ENCODE peak calls at places on chromosomes 12 and 14, in nine cellular contexts. E is Panc1, U is epithelial cell of proximal tubule, S is choroid plexus epithelial cell, D is progenitor cell of endocrine pancreas, J is GM12865, H is neural crest cell, Z is glutamatergic neuron, C is pancreas. A is an unnamed sample.

GRCh38 chr12:102300824-102301461 is 103.3 kb upstream of the PMCH start:
- DNase-seq in E (peak; percentile 4), U (peak; percentile 31), S (peak; percentile 79), D (no peak), J (peak; percentile 81), H (no peak), Z (no peak), C (peak; percentile 18), A (peak; percentile 33)

GRCh38 chr12:52155048-52155868 is 36.6 kb downstream of the KRT80 start:
- DNase-seq in E (no peak), U (no peak), S (peak; percentile 71), D (no peak), J (peak; percentile 23), H (no peak), Z (no peak), C (no peak), A (no peak)

GRCh38 chr14:104973215-104974145 is 4.7 kb downstream of the AHNAK2 start:
- DNase-seq in E (peak; percentile 89), U (peak; percentile 79), S (peak; percentile 91), D (no peak), J (no peak), H (no peak), Z (peak; percentile 22), C (peak; percentile 62), A (no peak)

GRCh38 chr12:68958337-68958736 is 25.4 kb upstream of the CPM start:
- DNase-seq in E (no peak), U (no peak), S (no peak), D (no peak), J (peak; percentile 57), H (no peak), Z (no peak), C (no peak), A (peak; percentile 71)

GRCh38 chr12:12685305-12685704 is 10.7 kb downstream of the GPR19 start:
- DNase-seq in E (no peak), U (no peak), S (no peak), D (no peak), J (no peak), H (peak; percentile 40), Z (peak; percentile 38), C (no peak), A (no peak)

GRCh38 chr12:52798671-52799497 is 3.0 kb upstream of the KRT3 start:
- DNase-seq in E (peak; percentile 15), U (peak; percentile 67), S (peak; percentile 30), D (no peak), J (no peak), H (no peak), Z (no peak), C (no peak), A (no peak)

GRCh38 chr14:29030970-29031369 is 264.4 kb downstream of the FOXG1 start:
- DNase-seq in E (no peak), U (no peak), S (no peak), D (no peak), J (no peak), H (no peak), Z (no peak), C (no peak), A (no peak)

GRCh38 chr12:10374624-10375018 is 15.2 kb downstream of the KLRK1 start:
- DNase-seq in E (no peak), U (no peak), S (no peak), D (no peak), J (no peak), H (no peak), Z (no peak), C (no peak), A (no peak)

GRCh38 chr12:27703720-27704452 is 6.7 kb upstream of the MRPS35 start:
- DNase-seq in E (peak; percentile 96), U (peak; percentile 61), S (peak; percentile 95), D (peak; percentile 64), J (peak; percentile 79), H (peak; percentile 78), Z (peak; percentile 78), C (peak; percentile 78), A (peak; percentile 89)

GRCh38 chr14:96811265-96811664 is 14.1 kb downstream of the VRK1 start:
- DNase-seq in E (no peak), U (no peak), S (peak; percentile 54), D (no peak), J (no peak), H (no peak), Z (no peak), C (no peak), A (no peak)

GRCh38 chr12:67911789-67912188 is 77.5 kb upstream of the IFNG-AS1 start:
- DNase-seq in E (no peak), U (no peak), S (no peak), D (no peak), J (no peak), H (no peak), Z (no peak), C (no peak), A (no peak)

GRCh38 chr12:48031135-48031960 is 27.1 kb upstream of the COL2A1 start:
- DNase-seq in E (no peak), U (no peak), S (no peak), D (no peak), J (no peak), H (no peak), Z (no peak), C (no peak), A (no peak)

GRCh38 chr14:103512701-103513611 is 9.7 kb downstream of the CKB start:
- DNase-seq in E (no peak), U (no peak), S (peak; percentile 36), D (no peak), J (no peak), H (no peak), Z (no peak), C (peak; percentile 67), A (no peak)

GRCh38 chr12:24153041-24153440 is 203.6 kb upstream of the SOX5 start:
- DNase-seq in E (no peak), U (no peak), S (no peak), D (no peak), J (no peak), H (no peak), Z (no peak), C (no peak), A (no peak)

GRCh38 chr12:69435644-69436043 is 34.5 kb upstream of the FRS2 start:
- DNase-seq in E (no peak), U (no peak), S (no peak), D (no peak), J (no peak), H (no peak), Z (no peak), C (no peak), A (no peak)

DNA sequence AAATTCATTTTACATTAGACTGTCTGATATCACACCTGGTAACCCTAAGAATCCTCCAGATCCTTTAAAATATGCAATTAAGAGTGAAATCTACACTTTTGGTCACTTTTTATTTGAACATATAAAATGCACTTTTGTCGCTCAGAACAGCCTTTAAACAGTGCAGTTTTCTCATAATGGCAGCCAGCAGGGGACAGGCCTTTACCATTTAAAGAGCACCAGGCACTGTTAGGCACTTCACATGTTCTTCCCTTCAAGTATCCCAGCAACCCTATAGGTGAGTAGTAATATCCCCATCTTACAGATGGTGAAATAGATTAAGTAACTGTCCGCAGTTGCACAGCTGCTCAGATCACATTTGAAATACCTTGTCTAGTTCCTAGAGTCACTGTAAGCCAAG is 11.3 kb upstream of the SAMD4A start:
- DNase-seq in E (no peak), U (no peak), S (no peak), D (no peak), J (no peak), H (no peak), Z (no peak), C (no peak), A (no peak)
- TF ChIP-seq CTCF in E (peak; percentile 29), U (peak; percentile 22), S (no peak), D (no peak), J (no peak), H (peak; percentile 30), Z (no peak), C (no peak), A (no peak)

GRCh38 chr14:24394275-24394674 is 4.5 kb upstream of the NYNRIN start:
- DNase-seq in E (no peak), U (no peak), S (no peak), D (no peak), J (no peak), H (no peak), Z (no peak), C (no peak), A (no peak)
- TF ChIP-seq CTCF in E (no peak), U (no peak), S (no peak), D (no peak), J (no peak), H (no peak), Z (no peak), C (no peak), A (no peak)

GRCh38 chr12:110906088-110906487 is 14.3 kb downstream of the MYL2 start:
- DNase-seq in E (no peak), U (no peak), S (no peak), D (no peak), J (peak; percentile 76), H (no peak), Z (no peak), C (no peak), A (peak; percentile 4)
- TF ChIP-seq CTCF in E (no peak), U (peak; percentile 2), S (no peak), D (no peak), J (peak; percentile 31), H (no peak), Z (no peak), C (no peak), A (no peak)

GRCh38 chr14:69708586-69709169 is 58.3 kb upstream of the SRSF5 start:
- DNase-seq in E (no peak), U (no peak), S (peak; percentile 33), D (no peak), J (peak; percentile 60), H (peak; percentile 51), Z (peak; percentile 76), C (no peak), A (peak; percentile 58)
- TF ChIP-seq CTCF in E (peak; percentile 59), U (peak; percentile 51), S (peak; percentile 53), D (peak; percentile 37), J (peak; percentile 42), H (peak; percentile 47), Z (no peak), C (no peak), A (peak; percentile 60)

DNA sequence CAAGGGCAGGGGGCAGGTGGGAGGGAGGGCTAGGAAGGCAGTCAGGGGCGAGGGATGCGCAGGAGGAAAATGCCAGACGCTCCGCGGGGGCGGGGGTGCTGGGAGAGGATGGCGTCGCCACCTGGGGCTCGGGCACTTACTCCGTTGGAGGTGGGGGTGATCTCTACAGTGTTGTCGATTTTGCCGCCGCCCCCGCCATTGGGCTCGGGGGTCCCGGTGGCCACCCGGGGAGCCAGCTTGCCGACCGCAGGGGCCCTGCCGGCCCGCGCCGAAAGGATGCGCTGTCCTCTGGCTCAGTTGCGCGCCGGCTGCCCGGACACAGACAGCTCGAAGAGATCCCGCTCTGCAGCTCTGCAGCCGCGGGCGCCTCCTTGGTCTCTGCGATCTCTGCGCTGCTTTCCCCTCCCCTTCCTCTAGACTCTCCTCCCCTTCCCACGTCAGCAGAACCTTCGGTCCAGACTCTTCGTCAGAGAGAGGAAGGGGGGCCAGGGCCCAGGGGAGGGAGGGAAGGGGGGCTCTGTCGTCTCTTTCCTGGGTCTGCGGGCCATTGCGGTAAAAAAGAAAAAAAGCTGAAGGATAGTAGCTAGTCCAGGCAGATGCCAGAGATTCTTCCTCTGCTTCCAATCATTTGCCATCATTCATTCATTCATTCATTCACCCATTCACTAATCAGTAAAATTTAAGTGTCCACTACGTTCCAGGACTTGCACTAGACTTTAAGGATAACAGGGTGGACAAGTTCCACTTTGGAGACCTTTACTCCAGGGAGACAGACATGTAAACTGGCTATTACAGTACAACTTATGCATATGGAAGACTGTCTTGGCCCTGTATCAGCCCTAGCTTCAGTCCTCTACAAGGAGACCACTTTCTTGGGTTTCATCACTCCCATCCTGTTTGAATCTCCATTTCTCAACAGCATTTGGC is at the start of gene SLC22A17:
- DNase-seq in E (no peak), U (no peak), S (peak; percentile 92), D (peak; percentile 36), J (no peak), H (peak; percentile 70), Z (peak; percentile 88), C (peak; percentile 61), A (peak; percentile 71)
- TF ChIP-seq CTCF in E (peak; percentile 7), U (no peak), S (no peak), D (no peak), J (no peak), H (peak; percentile 23), Z (peak; percentile 37), C (no peak), A (no peak)

A was measured in activated CD8-positive, alpha-beta T cell treated with anti-CD3 and anti-CD28 coated beads for 36 hours.